ENCODE peak calls at places on chromosome 19, in ten cellular contexts. One of them, this sample, is unnamed.

GRCh38 chr19:49590971-49591730 is at the start of gene PRR12:
- DNase-seq in stomach: peak
- DNase-seq in AG04450: peak
- DNase-seq in fibroblast of lung: peak
- DNase-seq in choroid plexus epithelial cell: peak
- DNase-seq in activated B cell treated with CpG ODN at 0.5 μM for 24 hours: peak
- DNase-seq in A673: peak
- DNase-seq in glutamatergic neuron: peak
- DNase-seq in cardiac muscle cell: peak
- DNase-seq in osteoblast: peak
- DNase-seq in this sample: peak

GRCh38 chr19:43780706-43781525 is at the start of gene KCNN4:
- DNase-seq in stomach: peak
- DNase-seq in AG04450: no peak
- DNase-seq in fibroblast of lung: peak
- DNase-seq in choroid plexus epithelial cell: peak
- DNase-seq in activated B cell treated with CpG ODN at 0.5 μM for 24 hours: peak
- DNase-seq in A673: no peak
- DNase-seq in glutamatergic neuron: no peak
- DNase-seq in cardiac muscle cell: no peak
- DNase-seq in osteoblast: peak
- DNase-seq in this sample: peak

GRCh38 chr19:46715620-46716012 is 1.3 kb downstream of the PRKD2 start:
- DNase-seq in stomach: no peak
- DNase-seq in AG04450: no peak
- DNase-seq in fibroblast of lung: no peak
- DNase-seq in choroid plexus epithelial cell: no peak
- DNase-seq in activated B cell treated with CpG ODN at 0.5 μM for 24 hours: no peak
- DNase-seq in A673: no peak
- DNase-seq in glutamatergic neuron: no peak
- DNase-seq in cardiac muscle cell: no peak
- DNase-seq in osteoblast: peak
- DNase-seq in this sample: no peak

GRCh38 chr19:49528211-49528771 is 488 bp downstream of the RCN3 start:
- DNase-seq in stomach: no peak
- DNase-seq in AG04450: no peak
- DNase-seq in fibroblast of lung: no peak
- DNase-seq in choroid plexus epithelial cell: peak
- DNase-seq in activated B cell treated with CpG ODN at 0.5 μM for 24 hours: no peak
- DNase-seq in A673: no peak
- DNase-seq in glutamatergic neuron: no peak
- DNase-seq in cardiac muscle cell: peak
- DNase-seq in osteoblast: peak
- DNase-seq in this sample: no peak

GRCh38 chr19:53196777-53197396 is 3.7 kb upstream of the ZNF665 start:
- DNase-seq in stomach: peak
- DNase-seq in AG04450: peak
- DNase-seq in fibroblast of lung: peak
- DNase-seq in choroid plexus epithelial cell: peak
- DNase-seq in activated B cell treated with CpG ODN at 0.5 μM for 24 hours: peak
- DNase-seq in A673: peak
- DNase-seq in glutamatergic neuron: peak
- DNase-seq in cardiac muscle cell: peak
- DNase-seq in osteoblast: peak
- DNase-seq in this sample: no peak

GRCh38 chr19:8831832-8832131 is 322 bp downstream of the ZNF558 start:
- DNase-seq in stomach: no peak
- DNase-seq in AG04450: no peak
- DNase-seq in fibroblast of lung: no peak
- DNase-seq in choroid plexus epithelial cell: no peak
- DNase-seq in activated B cell treated with CpG ODN at 0.5 μM for 24 hours: no peak
- DNase-seq in A673: no peak
- DNase-seq in glutamatergic neuron: peak
- DNase-seq in cardiac muscle cell: no peak
- DNase-seq in osteoblast: no peak
- DNase-seq in this sample: no peak

GRCh38 chr19:52227980-52228379 is 38.1 kb downstream of the PPP2R1A start:
- DNase-seq in stomach: no peak
- DNase-seq in AG04450: no peak
- DNase-seq in fibroblast of lung: no peak
- DNase-seq in choroid plexus epithelial cell: no peak
- DNase-seq in activated B cell treated with CpG ODN at 0.5 μM for 24 hours: no peak
- DNase-seq in A673: no peak
- DNase-seq in glutamatergic neuron: no peak
- DNase-seq in cardiac muscle cell: no peak
- DNase-seq in osteoblast: no peak
- DNase-seq in this sample: no peak

GRCh38 chr19:29245221-29245620 is 32.3 kb upstream of the UQCRFS1 start:
- DNase-seq in stomach: no peak
- DNase-seq in AG04450: no peak
- DNase-seq in fibroblast of lung: no peak
- DNase-seq in choroid plexus epithelial cell: no peak
- DNase-seq in activated B cell treated with CpG ODN at 0.5 μM for 24 hours: no peak
- DNase-seq in A673: peak
- DNase-seq in glutamatergic neuron: no peak
- DNase-seq in cardiac muscle cell: peak
- DNase-seq in osteoblast: no peak
- DNase-seq in this sample: no peak

GRCh38 chr19:3983936-3984583 is 1.2 kb downstream of the EEF2 start:
- DNase-seq in stomach: no peak
- DNase-seq in AG04450: no peak
- DNase-seq in fibroblast of lung: peak
- DNase-seq in choroid plexus epithelial cell: peak
- DNase-seq in activated B cell treated with CpG ODN at 0.5 μM for 24 hours: no peak
- DNase-seq in A673: peak
- DNase-seq in glutamatergic neuron: no peak
- DNase-seq in cardiac muscle cell: peak
- DNase-seq in osteoblast: peak
- DNase-seq in this sample: peak

GRCh38 chr19:29596885-29597525 is 9.1 kb upstream of the POP4 start:
- DNase-seq in stomach: no peak
- DNase-seq in AG04450: peak
- DNase-seq in fibroblast of lung: peak
- DNase-seq in choroid plexus epithelial cell: peak
- DNase-seq in activated B cell treated with CpG ODN at 0.5 μM for 24 hours: no peak
- DNase-seq in A673: peak
- DNase-seq in glutamatergic neuron: no peak
- DNase-seq in cardiac muscle cell: peak
- DNase-seq in osteoblast: no peak
- DNase-seq in this sample: peak

GRCh38 chr19:46728693-46729339 is 11.9 kb upstream of the PRKD2 start:
- DNase-seq in stomach: peak
- DNase-seq in AG04450: no peak
- DNase-seq in fibroblast of lung: peak
- DNase-seq in choroid plexus epithelial cell: peak
- DNase-seq in activated B cell treated with CpG ODN at 0.5 μM for 24 hours: peak
- DNase-seq in A673: peak
- DNase-seq in glutamatergic neuron: peak
- DNase-seq in cardiac muscle cell: peak
- DNase-seq in osteoblast: peak
- DNase-seq in this sample: peak

GRCh38 chr19:13156968-13157882 is 7.0 kb downstream of the IER2 start:
- DNase-seq in stomach: no peak
- DNase-seq in AG04450: no peak
- DNase-seq in fibroblast of lung: no peak
- DNase-seq in choroid plexus epithelial cell: peak
- DNase-seq in activated B cell treated with CpG ODN at 0.5 μM for 24 hours: no peak
- DNase-seq in A673: no peak
- DNase-seq in glutamatergic neuron: no peak
- DNase-seq in cardiac muscle cell: no peak
- DNase-seq in osteoblast: peak
- DNase-seq in this sample: no peak

GRCh38 chr19:18057557-18057956 is 29.2 kb downstream of the IL12RB1 start:
- DNase-seq in stomach: peak
- DNase-seq in AG04450: no peak
- DNase-seq in fibroblast of lung: peak
- DNase-seq in choroid plexus epithelial cell: peak
- DNase-seq in activated B cell treated with CpG ODN at 0.5 μM for 24 hours: no peak
- DNase-seq in A673: no peak
- DNase-seq in glutamatergic neuron: no peak
- DNase-seq in cardiac muscle cell: peak
- DNase-seq in osteoblast: peak
- DNase-seq in this sample: no peak

DNA sequence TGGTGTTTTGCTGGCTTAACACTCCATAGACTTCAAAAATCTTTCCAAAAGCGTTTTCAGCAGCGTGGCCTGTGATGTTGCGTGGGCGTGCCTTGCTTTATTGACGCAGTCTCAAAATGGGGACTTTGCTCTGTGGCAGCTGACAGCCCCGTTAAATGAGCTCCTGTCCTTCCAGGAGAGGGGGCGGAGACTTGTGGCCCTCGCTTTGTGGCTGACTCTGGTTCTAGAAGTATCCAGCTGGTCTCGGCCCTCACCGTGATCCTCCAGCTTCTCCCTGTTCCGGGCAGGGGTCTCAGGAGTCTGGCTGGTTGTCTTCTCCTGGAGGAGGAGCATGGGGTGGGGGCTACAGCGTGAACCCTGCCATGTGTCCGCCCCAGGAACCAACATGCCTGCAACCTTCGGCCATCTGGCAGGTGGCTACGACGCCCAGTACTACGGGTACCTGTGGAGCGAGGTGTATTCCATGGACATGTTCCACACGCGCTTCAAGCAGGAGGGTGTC is 8.4 kb upstream of the ZNF554 start:
- DNase-seq in stomach: no peak
- DNase-seq in AG04450: no peak
- DNase-seq in fibroblast of lung: no peak
- DNase-seq in choroid plexus epithelial cell: no peak
- DNase-seq in activated B cell treated with CpG ODN at 0.5 μM for 24 hours: no peak
- DNase-seq in A673: no peak
- DNase-seq in glutamatergic neuron: no peak
- DNase-seq in cardiac muscle cell: no peak
- DNase-seq in osteoblast: peak
- DNase-seq in this sample: no peak
- TF ChIP-seq CTCF in stomach: no peak
- TF ChIP-seq CTCF in AG04450: no peak
- TF ChIP-seq CTCF in fibroblast of lung: no peak
- TF ChIP-seq CTCF in choroid plexus epithelial cell: no peak
- TF ChIP-seq CTCF in activated B cell treated with CpG ODN at 0.5 μM for 24 hours: no peak
- TF ChIP-seq CTCF in A673: no peak
- TF ChIP-seq CTCF in glutamatergic neuron: no peak
- TF ChIP-seq CTCF in cardiac muscle cell: no peak
- TF ChIP-seq CTCF in osteoblast: no peak
- TF ChIP-seq CTCF in this sample: no peak

DNA sequence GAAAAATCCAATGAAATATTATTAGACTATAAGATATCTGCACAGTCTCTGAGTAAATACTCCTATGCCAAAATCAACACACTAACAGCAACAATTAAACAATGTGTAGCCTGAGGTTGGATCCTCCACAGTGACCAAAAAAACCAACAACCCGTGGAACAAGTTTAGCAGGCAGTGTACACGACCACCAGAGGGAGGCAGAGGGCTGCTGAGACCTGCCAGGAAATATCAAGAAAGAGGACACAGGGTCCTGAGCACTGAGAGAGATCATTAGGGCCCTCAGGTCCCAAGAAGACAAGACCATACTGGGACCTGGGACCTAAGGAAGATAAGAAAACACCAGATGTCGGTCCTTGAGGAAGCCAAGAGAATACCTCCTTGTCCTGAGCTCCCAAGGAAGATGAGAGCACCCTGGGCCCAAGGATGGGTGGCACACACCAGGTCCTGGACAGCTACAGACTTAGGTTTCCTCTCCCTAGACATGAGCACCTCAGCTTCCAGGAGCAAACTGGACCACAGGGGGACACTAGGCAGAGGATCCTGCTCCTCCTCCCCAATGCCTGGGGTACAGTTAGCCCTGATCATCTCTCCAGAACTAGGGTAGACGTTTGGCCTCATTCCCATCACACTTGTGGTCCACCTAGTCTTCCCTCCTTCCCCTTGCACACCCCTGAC is 822 bp upstream of the ZNF274 start:
- DNase-seq in stomach: peak
- DNase-seq in AG04450: no peak
- DNase-seq in fibroblast of lung: peak
- DNase-seq in choroid plexus epithelial cell: peak
- DNase-seq in activated B cell treated with CpG ODN at 0.5 μM for 24 hours: peak
- DNase-seq in A673: peak
- DNase-seq in glutamatergic neuron: peak
- DNase-seq in cardiac muscle cell: peak
- DNase-seq in osteoblast: peak
- DNase-seq in this sample: peak
- TF ChIP-seq CTCF in stomach: no peak
- TF ChIP-seq CTCF in AG04450: peak
- TF ChIP-seq CTCF in fibroblast of lung: peak
- TF ChIP-seq CTCF in choroid plexus epithelial cell: peak
- TF ChIP-seq CTCF in activated B cell treated with CpG ODN at 0.5 μM for 24 hours: no peak
- TF ChIP-seq CTCF in A673: peak
- TF ChIP-seq CTCF in glutamatergic neuron: peak
- TF ChIP-seq CTCF in cardiac muscle cell: peak
- TF ChIP-seq CTCF in osteoblast: peak
- TF ChIP-seq CTCF in this sample: peak

DNA sequence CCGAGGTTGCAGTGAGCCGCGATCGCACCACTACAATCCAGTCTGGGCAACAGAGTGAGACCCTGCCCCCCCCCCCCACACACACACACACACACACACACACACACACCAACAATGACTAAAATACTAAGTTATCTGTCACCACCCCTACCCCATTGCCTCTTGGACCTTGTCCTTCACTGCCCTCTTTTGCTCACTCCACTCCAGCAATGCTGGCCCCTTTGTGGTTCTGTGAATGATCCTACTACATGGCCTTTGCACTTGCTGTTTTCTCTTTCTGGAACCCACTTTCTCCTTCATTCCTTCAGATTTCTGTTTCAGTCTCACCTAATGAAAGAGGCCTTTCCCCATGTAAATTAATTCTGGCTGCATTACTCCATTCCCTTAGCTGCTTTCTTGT is 2.6 kb upstream of the SAMD4B start:
- DNase-seq in stomach: no peak
- DNase-seq in AG04450: no peak
- DNase-seq in fibroblast of lung: no peak
- DNase-seq in choroid plexus epithelial cell: no peak
- DNase-seq in activated B cell treated with CpG ODN at 0.5 μM for 24 hours: no peak
- DNase-seq in A673: no peak
- DNase-seq in glutamatergic neuron: no peak
- DNase-seq in cardiac muscle cell: no peak
- DNase-seq in osteoblast: peak
- DNase-seq in this sample: no peak
- TF ChIP-seq CTCF in stomach: no peak
- TF ChIP-seq CTCF in AG04450: no peak
- TF ChIP-seq CTCF in fibroblast of lung: no peak
- TF ChIP-seq CTCF in choroid plexus epithelial cell: no peak
- TF ChIP-seq CTCF in activated B cell treated with CpG ODN at 0.5 μM for 24 hours: no peak
- TF ChIP-seq CTCF in A673: no peak
- TF ChIP-seq CTCF in glutamatergic neuron: no peak
- TF ChIP-seq CTCF in cardiac muscle cell: no peak
- TF ChIP-seq CTCF in osteoblast: no peak
- TF ChIP-seq CTCF in this sample: no peak

DNA sequence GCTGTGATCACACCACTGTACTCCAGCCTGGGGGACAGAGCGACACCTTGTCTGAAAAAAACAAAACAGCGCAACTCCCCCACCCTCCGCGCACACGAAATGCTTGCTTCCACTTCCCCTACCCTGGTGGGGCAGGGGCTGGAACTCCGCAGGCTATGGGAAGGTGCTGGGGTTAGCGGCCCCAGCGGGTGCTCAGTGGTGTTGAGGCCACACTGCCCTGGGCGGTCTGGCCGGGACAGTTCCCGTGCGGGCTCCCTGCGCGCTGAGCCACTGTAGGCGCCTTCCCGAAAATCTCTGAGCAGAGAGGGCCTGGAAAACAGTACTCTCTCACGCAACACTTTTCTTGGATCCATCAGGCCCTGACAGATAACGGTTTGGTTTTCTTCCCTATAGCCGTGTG is 1.1 kb upstream of the WTIP start:
- DNase-seq in stomach: no peak
- DNase-seq in AG04450: no peak
- DNase-seq in fibroblast of lung: no peak
- DNase-seq in choroid plexus epithelial cell: no peak
- DNase-seq in activated B cell treated with CpG ODN at 0.5 μM for 24 hours: no peak
- DNase-seq in A673: no peak
- DNase-seq in glutamatergic neuron: no peak
- DNase-seq in cardiac muscle cell: no peak
- DNase-seq in osteoblast: no peak
- DNase-seq in this sample: no peak
- TF ChIP-seq CTCF in stomach: no peak
- TF ChIP-seq CTCF in AG04450: no peak
- TF ChIP-seq CTCF in fibroblast of lung: no peak
- TF ChIP-seq CTCF in choroid plexus epithelial cell: no peak
- TF ChIP-seq CTCF in activated B cell treated with CpG ODN at 0.5 μM for 24 hours: no peak
- TF ChIP-seq CTCF in A673: no peak
- TF ChIP-seq CTCF in glutamatergic neuron: no peak
- TF ChIP-seq CTCF in cardiac muscle cell: no peak
- TF ChIP-seq CTCF in osteoblast: no peak
- TF ChIP-seq CTCF in this sample: no peak